ENCODE peak calls at places on chromosomes 4 and X, in five cellular contexts. One of them, this sample, is unnamed.

GRCh38 chr4:38323141-38323634 is 340.8 kb upstream of the KLF3 start:
- DNase-seq in myocyte: no peak
- DNase-seq in skeletal muscle cell: peak
- DNase-seq in ELR: peak
- DNase-seq in stomach: no peak
- DNase-seq in this sample: no peak

GRCh38 chrX:2697306-2697705 is 6.2 kb downstream of the CD99 start:
- DNase-seq in myocyte: no peak
- DNase-seq in skeletal muscle cell: no peak
- DNase-seq in ELR: no peak
- DNase-seq in stomach: no peak
- DNase-seq in this sample: no peak

GRCh38 chr4:106478152-106478551 is 109.6 kb upstream of the GIMD1 start:
- DNase-seq in myocyte: no peak
- DNase-seq in skeletal muscle cell: no peak
- DNase-seq in ELR: no peak
- DNase-seq in stomach: no peak
- DNase-seq in this sample: no peak

GRCh38 chr4:98996056-98996941 is 778 bp downstream of the METAP1 start:
- DNase-seq in myocyte: peak
- DNase-seq in skeletal muscle cell: no peak
- DNase-seq in ELR: peak
- DNase-seq in stomach: no peak
- DNase-seq in this sample: peak

GRCh38 chrX:108699368-108699767 is 37.0 kb downstream of the IRS4 start:
- DNase-seq in myocyte: peak
- DNase-seq in skeletal muscle cell: no peak
- DNase-seq in ELR: peak
- DNase-seq in stomach: no peak
- DNase-seq in this sample: no peak

GRCh38 chrX:40864972-40865371 is 129.6 kb upstream of the MED14 start:
- DNase-seq in myocyte: peak
- DNase-seq in skeletal muscle cell: no peak
- DNase-seq in ELR: peak
- DNase-seq in stomach: no peak
- DNase-seq in this sample: no peak

GRCh38 chr4:87130985-87131753 is 89.2 kb downstream of the KLHL8 start:
- DNase-seq in myocyte: no peak
- DNase-seq in skeletal muscle cell: no peak
- DNase-seq in ELR: no peak
- DNase-seq in stomach: no peak
- DNase-seq in this sample: no peak

GRCh38 chrX:19344661-19345060 is 934 bp downstream of the PDHA1 start:
- DNase-seq in myocyte: no peak
- DNase-seq in skeletal muscle cell: no peak
- DNase-seq in ELR: no peak
- DNase-seq in stomach: no peak
- DNase-seq in this sample: no peak

GRCh38 chr4:53313510-53313909 is 52.4 kb downstream of the SCFD2 start:
- DNase-seq in myocyte: no peak
- DNase-seq in skeletal muscle cell: no peak
- DNase-seq in ELR: peak
- DNase-seq in stomach: no peak
- DNase-seq in this sample: no peak

GRCh38 chr4:100431416-100431815 is 86.4 kb downstream of the EMCN start:
- DNase-seq in myocyte: no peak
- DNase-seq in skeletal muscle cell: no peak
- DNase-seq in ELR: no peak
- DNase-seq in stomach: no peak
- DNase-seq in this sample: no peak

GRCh38 chr4:185395255-185395955 is at the start of gene LRP2BP:
- DNase-seq in myocyte: no peak
- DNase-seq in skeletal muscle cell: no peak
- DNase-seq in ELR: peak
- DNase-seq in stomach: no peak
- DNase-seq in this sample: peak

GRCh38 chr4:83503974-83504373 is 19.1 kb upstream of the ABRAXAS1 start:
- DNase-seq in myocyte: no peak
- DNase-seq in skeletal muscle cell: no peak
- DNase-seq in ELR: no peak
- DNase-seq in stomach: no peak
- DNase-seq in this sample: no peak

GRCh38 chrX:65751511-65751910 is 84.1 kb downstream of the MSN start:
- DNase-seq in myocyte: no peak
- DNase-seq in skeletal muscle cell: no peak
- DNase-seq in ELR: no peak
- DNase-seq in stomach: no peak
- DNase-seq in this sample: no peak

GRCh38 chr4:2102045-2102883 is 43.1 kb downstream of the NAT8L start:
- DNase-seq in myocyte: no peak
- DNase-seq in skeletal muscle cell: no peak
- DNase-seq in ELR: no peak
- DNase-seq in stomach: no peak
- DNase-seq in this sample: no peak

GRCh38 chr4:2932951-2933565 is 30.1 kb downstream of the NOP14 start:
- DNase-seq in myocyte: no peak
- DNase-seq in skeletal muscle cell: no peak
- DNase-seq in ELR: no peak
- DNase-seq in stomach: peak
- DNase-seq in this sample: peak

GRCh38 chrX:70052895-70053615 is 3.3 kb upstream of the AWAT2 start:
- DNase-seq in myocyte: no peak
- DNase-seq in skeletal muscle cell: no peak
- DNase-seq in ELR: no peak
- DNase-seq in stomach: no peak
- DNase-seq in this sample: no peak

GRCh38 chrX:133380882-133381619 is 34.2 kb downstream of the GPC4 start:
- DNase-seq in myocyte: no peak
- DNase-seq in skeletal muscle cell: no peak
- DNase-seq in ELR: no peak
- DNase-seq in stomach: no peak
- DNase-seq in this sample: peak

GRCh38 chr4:138310498-138310897 is 68.3 kb upstream of the SLC7A11 start:
- DNase-seq in myocyte: peak
- DNase-seq in skeletal muscle cell: no peak
- DNase-seq in ELR: no peak
- DNase-seq in stomach: no peak
- DNase-seq in this sample: no peak

GRCh38 chr4:163111588-163111987 is 55.1 kb downstream of the NAF1 start:
- DNase-seq in myocyte: no peak
- DNase-seq in skeletal muscle cell: no peak
- DNase-seq in ELR: peak
- DNase-seq in stomach: no peak
- DNase-seq in this sample: no peak

GRCh38 chr4:73006286-73006990 is 63.1 kb downstream of the COX18 start:
- DNase-seq in myocyte: no peak
- DNase-seq in skeletal muscle cell: no peak
- DNase-seq in ELR: no peak
- DNase-seq in stomach: no peak
- DNase-seq in this sample: no peak

GRCh38 chrX:154310991-154311541 is 15.5 kb downstream of the TKTL1 start:
- DNase-seq in myocyte: no peak
- DNase-seq in skeletal muscle cell: no peak
- DNase-seq in ELR: peak
- DNase-seq in stomach: no peak
- DNase-seq in this sample: no peak

GRCh38 chrX:75273483-75273882 is 402 bp upstream of the UPRT start:
- DNase-seq in myocyte: no peak
- DNase-seq in skeletal muscle cell: no peak
- DNase-seq in ELR: no peak
- DNase-seq in stomach: no peak
- DNase-seq in this sample: no peak

This sample was measured in germinal center.